ENCODE peak calls at places on chromosome 4, in nine cellular contexts. V is mesenchymal stem cell; M is cardiac fibroblast; G is effector memory CD4-positive, alpha-beta T cell; T is upper lobe of left lung; D is CD8-positive, alpha-beta memory T cell; F is kidney epithelial cell; O is lower lobe of right lung; B is thoracic aorta. W is an unnamed sample.

GRCh38 chr4:78219825-78220224 is 162.7 kb downstream of the FRAS1 start:
- DNase-seq in V (no peak), M (no peak), G (no peak), T (no peak), D (no peak), F (no peak), O (no peak), B (no peak), W (no peak)

GRCh38 chr4:67603310-67604028 is 44.9 kb downstream of the STAP1 start:
- DNase-seq in V (no peak), M (no peak), G (no peak), T (no peak), D (no peak), F (no peak), O (no peak), B (no peak), W (no peak)

GRCh38 chr4:121555315-121556107 is 141.3 kb downstream of the ANXA5 start:
- DNase-seq in V (no peak), M (no peak), G (no peak), T (no peak), D (no peak), F (no peak), O (no peak), B (no peak), W (no peak)

GRCh38 chr4:30945586-30945985 is 225.4 kb downstream of the PCDH7 start:
- DNase-seq in V (no peak), M (peak), G (no peak), T (no peak), D (no peak), F (no peak), O (no peak), B (no peak), W (no peak)

GRCh38 chr4:26081795-26082498 is 167.9 kb downstream of the SMIM20 start:
- DNase-seq in V (peak), M (peak), G (no peak), T (no peak), D (peak), F (no peak), O (no peak), B (no peak), W (no peak)

GRCh38 chr4:136939781-136940180 is 592.5 kb downstream of the PCDH18 start:
- DNase-seq in V (peak), M (no peak), G (no peak), T (no peak), D (no peak), F (no peak), O (no peak), B (no peak), W (no peak)

GRCh38 chr4:176638992-176639391 is 153.7 kb downstream of the VEGFC start:
- DNase-seq in V (peak), M (peak), G (no peak), T (no peak), D (no peak), F (no peak), O (no peak), B (no peak), W (no peak)

GRCh38 chr4:15832523-15833451 is 54.7 kb downstream of the CD38 start:
- DNase-seq in V (no peak), M (no peak), G (no peak), T (no peak), D (no peak), F (no peak), O (no peak), B (no peak), W (no peak)

GRCh38 chr4:103996059-103996458 is 276.3 kb upstream of the TACR3 start:
- DNase-seq in V (peak), M (peak), G (no peak), T (no peak), D (no peak), F (no peak), O (no peak), B (no peak), W (no peak)

GRCh38 chr4:178086324-178086723 is 644.1 kb upstream of the AGA start:
- DNase-seq in V (no peak), M (no peak), G (no peak), T (no peak), D (no peak), F (no peak), O (no peak), B (no peak), W (no peak)

GRCh38 chr4:172892300-172892699 is 276.3 kb upstream of the GALNT7 start:
- DNase-seq in V (peak), M (peak), G (no peak), T (no peak), D (no peak), F (no peak), O (no peak), B (no peak), W (no peak)

GRCh38 chr4:13544556-13545393 is 467 bp upstream of the NKX3-2 start:
- DNase-seq in V (peak), M (peak), G (no peak), T (peak), D (no peak), F (no peak), O (peak), B (no peak), W (no peak)

GRCh38 chr4:110518889-110519490 is 43.0 kb downstream of the ENPEP start:
- DNase-seq in V (peak), M (peak), G (peak), T (no peak), D (peak), F (no peak), O (no peak), B (no peak), W (no peak)

GRCh38 chr4:19689511-19689910 is 562.2 kb upstream of the SLIT2 start:
- DNase-seq in V (peak), M (peak), G (no peak), T (no peak), D (no peak), F (peak), O (no peak), B (no peak), W (no peak)

GRCh38 chr4:105274090-105274489 is 127.4 kb downstream of the TET2 start:
- DNase-seq in V (no peak), M (no peak), G (no peak), T (no peak), D (no peak), F (no peak), O (no peak), B (no peak), W (no peak)

GRCh38 chr4:3427706-3428446 is 13.9 kb upstream of the HGFAC start:
- DNase-seq in V (no peak), M (no peak), G (no peak), T (peak), D (no peak), F (no peak), O (no peak), B (no peak), W (no peak)

GRCh38 chr4:188433916-188434315 is 294.7 kb downstream of the TRIML1 start:
- DNase-seq in V (no peak), M (no peak), G (no peak), T (no peak), D (no peak), F (no peak), O (no peak), B (no peak), W (no peak)

GRCh38 chr4:169338246-169338645 is 67.5 kb upstream of the SH3RF1 start:
- DNase-seq in V (no peak), M (no peak), G (no peak), T (no peak), D (no peak), F (no peak), O (no peak), B (no peak), W (no peak)

DNA sequence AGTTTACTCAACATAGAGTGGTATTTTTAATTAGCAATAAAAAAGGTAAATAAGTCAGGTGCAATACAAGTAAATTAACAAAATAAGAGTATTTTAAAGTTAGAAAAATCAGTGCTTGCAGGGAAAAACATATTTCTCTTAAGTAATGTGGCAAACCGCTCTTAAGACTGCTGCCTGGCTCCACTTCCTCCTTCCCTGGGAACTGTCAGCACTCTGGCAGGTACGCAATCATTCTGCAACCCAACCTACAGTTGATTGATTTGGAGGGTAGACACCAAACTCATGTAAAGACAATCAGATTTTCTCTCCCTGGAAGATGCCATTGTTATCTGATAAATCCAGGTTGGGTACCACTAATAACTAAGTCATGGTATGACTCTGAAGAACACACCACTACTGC is 63.9 kb downstream of the PPP3CA start:
- DNase-seq in V (no peak), M (no peak), G (no peak), T (no peak), D (no peak), F (no peak), O (no peak), B (no peak), W (no peak)
- H3K4me3 ChIP-seq in V (no peak), M (no peak), G (no peak), T (no peak), D (no peak), F (no peak), O (no peak), B (no peak), W (no peak)

DNA sequence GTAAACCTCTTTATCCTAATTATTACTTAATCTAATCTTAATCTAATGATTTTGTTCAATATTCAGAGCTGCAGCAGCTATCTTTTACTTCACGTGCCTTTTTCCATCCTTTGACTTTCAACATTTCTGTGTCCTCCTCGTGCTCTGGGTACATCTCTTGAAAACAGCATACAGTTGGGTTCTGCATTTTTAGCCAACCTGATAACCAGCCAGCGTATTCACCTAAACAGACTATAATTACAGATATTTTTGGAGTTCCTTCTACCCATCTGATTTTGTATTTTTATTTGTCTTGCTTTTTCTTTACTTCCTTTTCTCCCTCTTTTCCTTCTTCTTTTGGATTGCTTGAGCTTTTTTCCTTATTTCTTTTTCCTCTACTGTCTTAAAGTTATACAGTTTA is 16.2 kb upstream of the JAKMIP1 start:
- DNase-seq in V (no peak), M (no peak), G (no peak), T (no peak), D (no peak), F (no peak), O (no peak), B (no peak), W (no peak)
- H3K4me3 ChIP-seq in V (no peak), M (no peak), G (no peak), T (no peak), D (no peak), F (no peak), O (no peak), B (no peak), W (no peak)

GRCh38 chr4:85932371-85933305 is 427.2 kb downstream of the MAPK10 start:
- DNase-seq in V (no peak), M (peak), G (no peak), T (peak), D (no peak), F (no peak), O (no peak), B (no peak), W (no peak)

GRCh38 chr4:85925071-85925470 is 434.8 kb downstream of the MAPK10 start:
- DNase-seq in V (no peak), M (no peak), G (no peak), T (no peak), D (no peak), F (no peak), O (no peak), B (no peak), W (no peak)

GRCh38 chr4:85933306-85933640 is 426.6 kb downstream of the MAPK10 start:
- DNase-seq in V (no peak), M (no peak), G (no peak), T (no peak), D (no peak), F (no peak), O (no peak), B (no peak), W (no peak)

GRCh38 chr4:85928775-85929585 is 430.9 kb downstream of the MAPK10 start:
- DNase-seq in V (peak), M (peak), G (no peak), T (no peak), D (no peak), F (peak), O (no peak), B (no peak), W (no peak)

DNA sequence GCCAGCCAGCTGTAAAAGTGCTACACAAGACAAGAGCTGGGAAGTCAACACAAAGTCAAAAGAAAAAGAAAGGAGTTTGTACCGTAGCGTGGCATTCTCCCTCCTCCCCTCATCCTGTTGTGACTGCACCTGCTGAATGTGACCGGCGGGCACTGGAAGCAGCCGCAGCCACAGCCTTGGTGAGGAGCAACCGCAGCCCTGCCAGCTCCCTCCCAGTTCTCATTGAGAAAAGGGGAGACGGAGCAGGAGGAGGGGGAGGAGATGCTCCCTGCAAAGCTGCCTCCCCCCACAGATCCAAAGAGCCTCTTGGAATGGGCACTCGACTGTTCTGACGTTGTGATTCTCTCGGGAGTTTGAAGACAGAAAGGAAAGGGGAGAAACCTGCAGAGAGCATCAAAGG is 429.9 kb downstream of the MAPK10 start:
- DNase-seq in V (no peak), M (no peak), G (no peak), T (peak), D (no peak), F (peak), O (peak), B (no peak), W (no peak)
- H3K4me3 ChIP-seq in V (no peak), M (no peak), G (no peak), T (peak), D (no peak), F (peak), O (peak), B (peak), W (no peak)

GRCh38 chr4:1210241-1210841 is 38.0 kb upstream of the SPON2 start:
- DNase-seq in V (no peak), M (no peak), G (no peak), T (peak), D (no peak), F (no peak), O (peak), B (no peak), W (no peak)
- H3K4me3 ChIP-seq in V (no peak), M (no peak), G (no peak), T (no peak), D (no peak), F (no peak), O (no peak), B (no peak), W (no peak)

GRCh38 chr4:184389978-184390518 is 84.3 kb downstream of the IRF2 start:
- DNase-seq in V (no peak), M (no peak), G (no peak), T (no peak), D (no peak), F (no peak), O (no peak), B (no peak), W (no peak)
- H3K4me3 ChIP-seq in V (no peak), M (no peak), G (no peak), T (no peak), D (no peak), F (no peak), O (no peak), B (no peak), W (no peak)

DNA sequence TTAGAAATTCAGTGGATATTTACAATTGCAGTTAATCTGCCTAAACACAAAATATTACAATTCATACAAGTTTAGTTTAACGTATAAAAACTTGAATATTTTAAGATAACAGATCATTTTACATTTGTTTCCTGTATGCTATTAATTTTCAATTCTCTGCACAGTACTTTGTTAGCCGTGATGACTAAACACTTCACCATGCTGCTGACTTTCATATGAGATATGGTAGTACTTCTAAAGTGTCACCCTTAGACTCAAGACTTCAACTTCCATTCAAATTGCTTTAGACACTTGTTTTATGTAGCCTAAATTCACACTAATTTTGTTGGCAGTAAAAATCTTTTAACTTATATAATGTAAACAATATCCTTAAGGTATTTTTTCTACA is 1646.4 kb upstream of the ADGRL3 start:
- DNase-seq in V (peak), M (peak), G (no peak), T (no peak), D (no peak), F (peak), O (no peak), B (no peak), W (no peak)
- H3K4me3 ChIP-seq in V (no peak), M (peak), G (no peak), T (peak), D (no peak), F (no peak), O (peak), B (peak), W (no peak)

GRCh38 chr4:82201303-82201702 is 172.5 kb downstream of the HNRNPD start:
- DNase-seq in V (no peak), M (peak), G (no peak), T (no peak), D (no peak), F (peak), O (peak), B (no peak), W (no peak)
- H3K4me3 ChIP-seq in V (no peak), M (no peak), G (no peak), T (no peak), D (no peak), F (no peak), O (no peak), B (no peak), W (no peak)

GRCh38 chr4:1796486-1797204 is 3.6 kb downstream of the FGFR3 start:
- DNase-seq in V (no peak), M (no peak), G (no peak), T (no peak), D (no peak), F (no peak), O (no peak), B (no peak), W (no peak)

GRCh38 chr4:1795304-1796195 is 2.5 kb downstream of the FGFR3 start:
- DNase-seq in V (no peak), M (no peak), G (no peak), T (peak), D (no peak), F (no peak), O (no peak), B (no peak), W (no peak)

GRCh38 chr4:1793496-1793840 is 375 bp downstream of the FGFR3 start:
- DNase-seq in V (peak), M (peak), G (peak), T (peak), D (no peak), F (no peak), O (no peak), B (no peak), W (no peak)

GRCh38 chr4:1793940-1794808 is 1.1 kb downstream of the FGFR3 start:
- DNase-seq in V (peak), M (peak), G (no peak), T (peak), D (no peak), F (no peak), O (no peak), B (no peak), W (no peak)

GRCh38 chr4:1794809-1795303 is 1.8 kb downstream of the FGFR3 start:
- DNase-seq in V (no peak), M (no peak), G (no peak), T (peak), D (no peak), F (no peak), O (no peak), B (no peak), W (no peak)
- H3K4me3 ChIP-seq in V (peak), M (no peak), G (no peak), T (peak), D (no peak), F (peak), O (peak), B (peak), W (no peak)